ENCODE peak calls at places on chromosome 16, in ten cellular contexts. J, I, K, B, G, Z, V, D, Y and T are unnamed samples.

GRCh38 chr16:590165-590874 is 454 bp downstream of the RAB40C start:
- DNase-seq in J (no peak), I (peak), K (no peak), B (peak), G (peak), Z (no peak), V (peak), D (no peak), Y (no peak), T (peak)

GRCh38 chr16:728131-728889 is 1.4 kb downstream of the HAGHL start:
- DNase-seq in J (no peak), I (peak), K (peak), B (peak), G (peak), Z (peak), V (peak), D (peak), Y (no peak), T (peak)

GRCh38 chr16:67163903-67164558 is 514 bp upstream of the HSF4 start:
- DNase-seq in J (peak), I (no peak), K (peak), B (no peak), G (no peak), Z (no peak), V (no peak), D (no peak), Y (no peak), T (no peak)

GRCh38 chr16:27920391-27920891 is 143.1 kb downstream of the GSG1L start:
- DNase-seq in J (no peak), I (peak), K (peak), B (no peak), G (no peak), Z (no peak), V (no peak), D (peak), Y (no peak), T (no peak)

GRCh38 chr16:67598527-67598926 is 36.2 kb downstream of the CTCF start:
- DNase-seq in J (no peak), I (no peak), K (no peak), B (no peak), G (no peak), Z (no peak), V (peak), D (no peak), Y (no peak), T (no peak)

GRCh38 chr16:79163666-79164377 is 436.7 kb downstream of the MAF start:
- DNase-seq in J (no peak), I (no peak), K (no peak), B (no peak), G (no peak), Z (no peak), V (no peak), D (no peak), Y (no peak), T (no peak)

GRCh38 chr16:4800290-4801041 is 2.0 kb downstream of the ROGDI start:
- DNase-seq in J (peak), I (peak), K (no peak), B (no peak), G (peak), Z (peak), V (no peak), D (peak), Y (no peak), T (no peak)

GRCh38 chr16:67163164-67163902 is 1.2 kb upstream of the HSF4 start:
- DNase-seq in J (peak), I (peak), K (peak), B (peak), G (no peak), Z (no peak), V (no peak), D (no peak), Y (no peak), T (peak)

GRCh38 chr16:62225675-62226074 is 189.4 kb upstream of the CDH8 start:
- DNase-seq in J (peak), I (peak), K (peak), B (peak), G (peak), Z (peak), V (peak), D (peak), Y (no peak), T (no peak)

GRCh38 chr16:10093564-10093963 is 88.7 kb downstream of the GRIN2A start:
- DNase-seq in J (no peak), I (no peak), K (no peak), B (no peak), G (no peak), Z (peak), V (no peak), D (no peak), Y (no peak), T (peak)

GRCh38 chr16:26731729-26732128 is 335.0 kb upstream of the C16orf82 start:
- DNase-seq in J (no peak), I (no peak), K (no peak), B (no peak), G (no peak), Z (no peak), V (no peak), D (no peak), Y (no peak), T (no peak)

GRCh38 chr16:27346818-27347217 is 33.0 kb downstream of the IL4R start:
- DNase-seq in J (no peak), I (no peak), K (no peak), B (no peak), G (no peak), Z (no peak), V (no peak), D (no peak), Y (no peak), T (no peak)

GRCh38 chr16:585351-585750 is 4.5 kb upstream of the RAB40C start:
- DNase-seq in J (peak), I (no peak), K (peak), B (no peak), G (peak), Z (no peak), V (no peak), D (no peak), Y (no peak), T (no peak)

GRCh38 chr16:56246051-56246817 is 54.9 kb downstream of the GNAO1 start:
- DNase-seq in J (no peak), I (peak), K (peak), B (no peak), G (no peak), Z (no peak), V (no peak), D (peak), Y (peak), T (peak)

GRCh38 chr16:58508671-58509251 is 6.6 kb upstream of the SETD6 start:
- DNase-seq in J (no peak), I (no peak), K (no peak), B (no peak), G (no peak), Z (no peak), V (no peak), D (no peak), Y (no peak), T (no peak)

GRCh38 chr16:22092143-22092933 is at the start of gene VWA3A:
- DNase-seq in J (no peak), I (peak), K (peak), B (peak), G (no peak), Z (no peak), V (peak), D (peak), Y (peak), T (peak)

GRCh38 chr16:18800674-18801196 is 614 bp downstream of the ARL6IP1 start:
- DNase-seq in J (peak), I (peak), K (peak), B (peak), G (no peak), Z (no peak), V (peak), D (peak), Y (no peak), T (peak)

GRCh38 chr16:69848635-69849545 is 86.8 kb downstream of the WWP2 start:
- DNase-seq in J (peak), I (peak), K (no peak), B (peak), G (peak), Z (no peak), V (peak), D (peak), Y (peak), T (peak)

GRCh38 chr16:81647527-81647926 is 131.6 kb upstream of the PLCG2 start:
- DNase-seq in J (no peak), I (peak), K (peak), B (peak), G (no peak), Z (no peak), V (no peak), D (peak), Y (no peak), T (peak)

GRCh38 chr16:66740010-66740409 is 11.4 kb downstream of the DYNC1LI2 start:
- DNase-seq in J (no peak), I (peak), K (peak), B (peak), G (no peak), Z (no peak), V (peak), D (no peak), Y (no peak), T (no peak)

GRCh38 chr16:59783191-59783590 is 1049.1 kb upstream of the GOT2 start:
- DNase-seq in J (no peak), I (peak), K (no peak), B (no peak), G (no peak), Z (no peak), V (no peak), D (peak), Y (peak), T (peak)

GRCh38 chr16:64356267-64356666 is 765.6 kb downstream of the CDH11 start:
- DNase-seq in J (no peak), I (peak), K (no peak), B (peak), G (no peak), Z (no peak), V (peak), D (peak), Y (peak), T (peak)

GRCh38 chr16:23469814-23470213 is 16.8 kb upstream of the COG7 start:
- DNase-seq in J (no peak), I (peak), K (no peak), B (peak), G (no peak), Z (no peak), V (no peak), D (peak), Y (no peak), T (no peak)

GRCh38 chr16:66551362-66551761 is 1.0 kb upstream of the CKLF start:
- DNase-seq in J (no peak), I (peak), K (peak), B (no peak), G (no peak), Z (peak), V (no peak), D (no peak), Y (no peak), T (peak)

GRCh38 chr16:66324785-66325184 is 41.7 kb upstream of the CDH5 start:
- DNase-seq in J (no peak), I (peak), K (peak), B (no peak), G (no peak), Z (no peak), V (peak), D (peak), Y (no peak), T (peak)

GRCh38 chr16:82636958-82637357 is 10.2 kb downstream of the CDH13 start:
- DNase-seq in J (no peak), I (no peak), K (no peak), B (no peak), G (no peak), Z (no peak), V (no peak), D (no peak), Y (no peak), T (no peak)

GRCh38 chr16:89700649-89701424 is 668 bp downstream of the SPATA2L start:
- DNase-seq in J (no peak), I (peak), K (peak), B (peak), G (peak), Z (no peak), V (peak), D (peak), Y (no peak), T (no peak)
- TF ChIP-seq CTCF in J (no peak), I (no peak), K (no peak), B (peak), G (no peak), Z (no peak), V (no peak), D (peak), Y (peak), T (peak)

GRCh38 chr16:89864421-89864820 is 9.0 kb upstream of the TCF25 start:
- DNase-seq in J (no peak), I (peak), K (no peak), B (peak), G (no peak), Z (no peak), V (no peak), D (peak), Y (no peak), T (peak)

GRCh38 chr16:89871895-89872294 is 1.5 kb upstream of the TCF25 start:
- DNase-seq in J (no peak), I (no peak), K (no peak), B (no peak), G (no peak), Z (no peak), V (no peak), D (no peak), Y (no peak), T (no peak)

GRCh38 chr16:89869911-89870310 is 3.5 kb upstream of the TCF25 start:
- DNase-seq in J (no peak), I (no peak), K (no peak), B (no peak), G (no peak), Z (no peak), V (no peak), D (no peak), Y (no peak), T (no peak)

GRCh38 chr16:89870440-89870839 is 3.0 kb upstream of the TCF25 start:
- DNase-seq in J (no peak), I (no peak), K (no peak), B (no peak), G (no peak), Z (no peak), V (no peak), D (no peak), Y (no peak), T (no peak)

DNA sequence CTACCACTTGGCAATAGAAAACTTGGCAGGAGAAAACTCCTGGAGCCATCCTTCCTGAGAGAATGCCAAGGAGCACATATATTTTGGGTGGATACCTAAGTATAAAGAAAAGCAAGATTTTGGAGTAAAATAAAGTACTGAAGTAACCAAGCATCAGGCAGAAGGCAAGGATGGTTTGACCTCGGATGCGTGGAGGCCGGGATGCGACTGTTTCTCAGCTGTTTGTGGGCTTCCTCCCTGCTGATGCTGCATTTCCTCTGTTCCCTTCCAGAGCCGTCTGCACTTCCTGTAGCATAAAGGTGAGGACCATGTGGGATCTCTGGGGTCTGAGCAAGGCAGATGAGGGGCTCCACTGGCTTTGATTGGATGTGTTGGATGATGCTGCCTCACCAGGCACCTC is 5.5 kb upstream of the TCF25 start:
- DNase-seq in J (no peak), I (no peak), K (no peak), B (no peak), G (no peak), Z (no peak), V (no peak), D (no peak), Y (no peak), T (no peak)
- H3K4me3 ChIP-seq in J (no peak), I (no peak), K (no peak), B (no peak), G (no peak), Z (no peak), V (no peak), D (no peak), Y (no peak), T (no peak)

GRCh38 chr16:11211977-11212818 is 43.8 kb downstream of the SOCS1 start:
- DNase-seq in J (no peak), I (peak), K (no peak), B (no peak), G (no peak), Z (no peak), V (peak), D (no peak), Y (no peak), T (no peak)

GRCh38 chr16:11212819-11213196 is 43.2 kb downstream of the SOCS1 start:
- DNase-seq in J (no peak), I (peak), K (no peak), B (no peak), G (no peak), Z (no peak), V (no peak), D (no peak), Y (no peak), T (no peak)

GRCh38 chr16:11213373-11213772 is 42.6 kb downstream of the SOCS1 start:
- DNase-seq in J (no peak), I (no peak), K (no peak), B (no peak), G (no peak), Z (no peak), V (no peak), D (no peak), Y (no peak), T (no peak)

GRCh38 chr16:11210260-11210659 is 45.7 kb downstream of the SOCS1 start:
- DNase-seq in J (no peak), I (no peak), K (no peak), B (no peak), G (no peak), Z (no peak), V (no peak), D (no peak), Y (no peak), T (no peak)

GRCh38 chr16:11211061-11211976 is 44.7 kb downstream of the SOCS1 start:
- DNase-seq in J (no peak), I (no peak), K (no peak), B (no peak), G (no peak), Z (no peak), V (no peak), D (no peak), Y (no peak), T (no peak)
- TF ChIP-seq CTCF in J (no peak), I (no peak), K (no peak), B (no peak), G (no peak), Z (no peak), V (no peak), D (peak), Y (no peak), T (no peak)

DNA sequence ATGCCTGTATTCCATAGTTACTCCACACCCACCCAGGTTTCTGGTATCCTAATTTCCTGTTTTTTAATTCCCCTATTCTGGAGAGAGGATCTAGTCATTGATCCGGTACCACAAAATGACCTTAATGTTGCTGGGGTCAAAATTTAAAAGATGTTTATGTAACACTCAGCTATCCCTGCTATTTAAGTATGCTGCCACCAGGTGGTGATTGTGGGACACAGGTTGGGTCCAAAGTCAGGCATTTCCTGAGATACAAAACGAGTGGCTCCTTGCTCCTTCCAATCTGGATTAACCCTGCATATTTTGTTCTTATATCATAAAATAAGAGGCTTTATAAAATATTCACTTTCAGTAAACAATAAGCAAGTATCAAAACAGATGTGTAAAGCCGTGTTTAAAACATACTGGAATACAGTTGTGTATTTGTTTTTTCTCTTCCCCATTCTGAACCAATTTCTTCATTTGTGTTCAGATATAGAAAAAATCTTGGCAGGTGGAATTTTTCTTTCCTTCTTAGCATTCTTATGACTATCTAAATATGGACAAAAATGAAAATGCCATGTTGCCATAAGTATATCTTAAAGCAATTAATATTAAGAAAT is 16.3 kb downstream of the HS3ST4 start:
- DNase-seq in J (no peak), I (peak), K (peak), B (no peak), G (peak), Z (peak), V (peak), D (peak), Y (no peak), T (no peak)
- H3K4me3 ChIP-seq in J (no peak), I (no peak), K (no peak), B (no peak), G (no peak), Z (no peak), V (no peak), D (no peak), Y (no peak), T (no peak)

GRCh38 chr16:3152273-3153076 is 17.6 kb downstream of the ZNF213 start:
- DNase-seq in J (peak), I (peak), K (peak), B (peak), G (peak), Z (no peak), V (peak), D (peak), Y (peak), T (peak)
- TF ChIP-seq CTCF in J (peak), I (peak), K (peak), B (peak), G (no peak), Z (no peak), V (peak), D (peak), Y (peak), T (peak)

DNA sequence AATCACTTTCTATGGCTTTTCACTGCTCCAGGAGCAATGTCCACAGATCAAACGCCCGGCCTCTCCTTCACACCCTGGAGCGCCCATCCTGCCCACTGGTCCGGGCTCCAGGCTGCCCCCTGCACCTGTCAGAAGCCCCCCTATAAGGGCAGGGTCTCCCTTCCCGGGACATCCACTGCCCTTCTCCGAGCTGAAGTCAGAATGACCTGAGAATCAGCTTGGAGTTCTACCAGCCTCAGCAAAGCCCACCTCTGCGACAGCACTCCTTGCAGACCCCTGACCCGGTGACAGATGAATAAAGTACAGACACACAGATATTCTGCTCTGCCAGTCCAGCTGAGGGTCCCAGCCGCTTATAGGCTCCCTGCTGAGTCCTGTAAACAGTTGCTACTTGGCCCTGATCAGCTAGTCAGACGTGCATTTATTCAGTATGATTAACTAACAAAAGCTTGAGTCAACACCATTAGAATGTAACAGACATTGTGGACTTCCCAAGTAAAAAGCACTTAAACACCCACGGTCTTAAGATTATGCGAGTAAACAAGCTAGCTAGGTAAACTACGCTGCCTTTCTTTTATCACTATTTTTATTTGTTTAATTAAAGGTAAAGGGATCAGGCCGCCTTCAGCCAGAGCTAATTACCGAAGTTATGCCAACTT is 4.8 kb downstream of the SLC7A5 start:
- DNase-seq in J (no peak), I (peak), K (peak), B (no peak), G (no peak), Z (no peak), V (no peak), D (peak), Y (no peak), T (no peak)
- H3K4me3 ChIP-seq in J (no peak), I (peak), K (peak), B (no peak), G (no peak), Z (no peak), V (no peak), D (no peak), Y (no peak), T (no peak)